ENCODE peak calls at places on chromosomes 5 and 9, in seven cellular contexts. One of them, this sample, is unnamed.

GRCh38 chr9:2351324-2351723 is 270.3 kb upstream of the VLDLR start:
- DNase-seq in H1: no peak
- DNase-seq in mesenchymal stem cell: no peak
- DNase-seq in neuronal stem cell: no peak
- DNase-seq in H9: no peak
- DNase-seq in IMR-90: no peak
- DNase-seq in trophoblast cell: no peak
- DNase-seq in this sample: no peak

GRCh38 chr5:92391-93220 is 638 bp downstream of the PLEKHG4B start:
- DNase-seq in H1: no peak
- DNase-seq in mesenchymal stem cell: no peak
- DNase-seq in neuronal stem cell: no peak
- DNase-seq in H9: no peak
- DNase-seq in IMR-90: no peak
- DNase-seq in trophoblast cell: no peak
- DNase-seq in this sample: peak

GRCh38 chr5:179264053-179264540 is 81.2 kb downstream of the ADAMTS2 start:
- DNase-seq in H1: no peak
- DNase-seq in mesenchymal stem cell: no peak
- DNase-seq in neuronal stem cell: no peak
- DNase-seq in H9: peak
- DNase-seq in IMR-90: no peak
- DNase-seq in trophoblast cell: no peak
- DNase-seq in this sample: no peak

GRCh38 chr9:127133739-127134167 is 11.3 kb upstream of the ANGPTL2 start:
- DNase-seq in H1: no peak
- DNase-seq in mesenchymal stem cell: peak
- DNase-seq in neuronal stem cell: no peak
- DNase-seq in H9: peak
- DNase-seq in IMR-90: peak
- DNase-seq in trophoblast cell: no peak
- DNase-seq in this sample: peak

GRCh38 chr5:113776832-113777525 is 263.5 kb downstream of the YTHDC2 start:
- DNase-seq in H1: no peak
- DNase-seq in mesenchymal stem cell: no peak
- DNase-seq in neuronal stem cell: no peak
- DNase-seq in H9: no peak
- DNase-seq in IMR-90: no peak
- DNase-seq in trophoblast cell: no peak
- DNase-seq in this sample: no peak

GRCh38 chr9:29564564-29564963 is 1991.3 kb upstream of the C9orf72 start:
- DNase-seq in H1: no peak
- DNase-seq in mesenchymal stem cell: peak
- DNase-seq in neuronal stem cell: no peak
- DNase-seq in H9: no peak
- DNase-seq in IMR-90: no peak
- DNase-seq in trophoblast cell: no peak
- DNase-seq in this sample: no peak

GRCh38 chr9:128747233-128747632 is 23.3 kb upstream of the ZDHHC12 start:
- DNase-seq in H1: no peak
- DNase-seq in mesenchymal stem cell: no peak
- DNase-seq in neuronal stem cell: no peak
- DNase-seq in H9: no peak
- DNase-seq in IMR-90: no peak
- DNase-seq in trophoblast cell: no peak
- DNase-seq in this sample: no peak

GRCh38 chr9:28956111-28956880 is 1383.0 kb upstream of the C9orf72 start:
- DNase-seq in H1: no peak
- DNase-seq in mesenchymal stem cell: no peak
- DNase-seq in neuronal stem cell: no peak
- DNase-seq in H9: no peak
- DNase-seq in IMR-90: no peak
- DNase-seq in trophoblast cell: no peak
- DNase-seq in this sample: no peak

GRCh38 chr9:126248680-126249079 is 77.9 kb upstream of the MVB12B start:
- DNase-seq in H1: no peak
- DNase-seq in mesenchymal stem cell: peak
- DNase-seq in neuronal stem cell: no peak
- DNase-seq in H9: no peak
- DNase-seq in IMR-90: peak
- DNase-seq in trophoblast cell: no peak
- DNase-seq in this sample: no peak

GRCh38 chr9:1514241-1514640 is 464.1 kb downstream of the DMRT2 start:
- DNase-seq in H1: no peak
- DNase-seq in mesenchymal stem cell: no peak
- DNase-seq in neuronal stem cell: no peak
- DNase-seq in H9: no peak
- DNase-seq in IMR-90: no peak
- DNase-seq in trophoblast cell: no peak
- DNase-seq in this sample: no peak

GRCh38 chr9:7240569-7241311 is 483.0 kb downstream of the KDM4C start:
- DNase-seq in H1: no peak
- DNase-seq in mesenchymal stem cell: no peak
- DNase-seq in neuronal stem cell: no peak
- DNase-seq in H9: no peak
- DNase-seq in IMR-90: no peak
- DNase-seq in trophoblast cell: no peak
- DNase-seq in this sample: no peak

GRCh38 chr5:54701179-54701578 is 183.6 kb downstream of the SNX18 start:
- DNase-seq in H1: no peak
- DNase-seq in mesenchymal stem cell: peak
- DNase-seq in neuronal stem cell: no peak
- DNase-seq in H9: no peak
- DNase-seq in IMR-90: peak
- DNase-seq in trophoblast cell: peak
- DNase-seq in this sample: peak

GRCh38 chr5:40826778-40827478 is 8.1 kb downstream of the RPL37 start:
- DNase-seq in H1: no peak
- DNase-seq in mesenchymal stem cell: no peak
- DNase-seq in neuronal stem cell: no peak
- DNase-seq in H9: no peak
- DNase-seq in IMR-90: no peak
- DNase-seq in trophoblast cell: no peak
- DNase-seq in this sample: peak

GRCh38 chr9:101479337-101480045 is 43.9 kb upstream of the ALDOB start:
- DNase-seq in H1: no peak
- DNase-seq in mesenchymal stem cell: no peak
- DNase-seq in neuronal stem cell: no peak
- DNase-seq in H9: peak
- DNase-seq in IMR-90: no peak
- DNase-seq in trophoblast cell: no peak
- DNase-seq in this sample: peak

GRCh38 chr5:4018007-4018406 is 422.4 kb downstream of the IRX1 start:
- DNase-seq in H1: no peak
- DNase-seq in mesenchymal stem cell: no peak
- DNase-seq in neuronal stem cell: no peak
- DNase-seq in H9: no peak
- DNase-seq in IMR-90: no peak
- DNase-seq in trophoblast cell: no peak
- DNase-seq in this sample: no peak

GRCh38 chr9:10268500-10269485 is 344.0 kb downstream of the PTPRD start:
- DNase-seq in H1: peak
- DNase-seq in mesenchymal stem cell: peak
- DNase-seq in neuronal stem cell: peak
- DNase-seq in H9: peak
- DNase-seq in IMR-90: peak
- DNase-seq in trophoblast cell: no peak
- DNase-seq in this sample: peak

GRCh38 chr5:59640411-59640810 is 253.1 kb downstream of the PDE4D start:
- DNase-seq in H1: no peak
- DNase-seq in mesenchymal stem cell: peak
- DNase-seq in neuronal stem cell: no peak
- DNase-seq in H9: no peak
- DNase-seq in IMR-90: no peak
- DNase-seq in trophoblast cell: peak
- DNase-seq in this sample: no peak

GRCh38 chr5:81065492-81065891 is 105.3 kb downstream of the RASGRF2 start:
- DNase-seq in H1: no peak
- DNase-seq in mesenchymal stem cell: peak
- DNase-seq in neuronal stem cell: no peak
- DNase-seq in H9: no peak
- DNase-seq in IMR-90: peak
- DNase-seq in trophoblast cell: no peak
- DNase-seq in this sample: no peak

GRCh38 chr5:129904667-129905466 is 602 bp downstream of the CHSY3 start:
- DNase-seq in H1: no peak
- DNase-seq in mesenchymal stem cell: peak
- DNase-seq in neuronal stem cell: peak
- DNase-seq in H9: peak
- DNase-seq in IMR-90: no peak
- DNase-seq in trophoblast cell: no peak
- DNase-seq in this sample: no peak

GRCh38 chr5:72235725-72236124 is 84.3 kb downstream of the MRPS27 start:
- DNase-seq in H1: no peak
- DNase-seq in mesenchymal stem cell: peak
- DNase-seq in neuronal stem cell: no peak
- DNase-seq in H9: no peak
- DNase-seq in IMR-90: no peak
- DNase-seq in trophoblast cell: no peak
- DNase-seq in this sample: no peak

GRCh38 chr5:179878222-179879002 is 19.8 kb upstream of the MRNIP start:
- DNase-seq in H1: no peak
- DNase-seq in mesenchymal stem cell: no peak
- DNase-seq in neuronal stem cell: no peak
- DNase-seq in H9: no peak
- DNase-seq in IMR-90: no peak
- DNase-seq in trophoblast cell: no peak
- DNase-seq in this sample: no peak

DNA sequence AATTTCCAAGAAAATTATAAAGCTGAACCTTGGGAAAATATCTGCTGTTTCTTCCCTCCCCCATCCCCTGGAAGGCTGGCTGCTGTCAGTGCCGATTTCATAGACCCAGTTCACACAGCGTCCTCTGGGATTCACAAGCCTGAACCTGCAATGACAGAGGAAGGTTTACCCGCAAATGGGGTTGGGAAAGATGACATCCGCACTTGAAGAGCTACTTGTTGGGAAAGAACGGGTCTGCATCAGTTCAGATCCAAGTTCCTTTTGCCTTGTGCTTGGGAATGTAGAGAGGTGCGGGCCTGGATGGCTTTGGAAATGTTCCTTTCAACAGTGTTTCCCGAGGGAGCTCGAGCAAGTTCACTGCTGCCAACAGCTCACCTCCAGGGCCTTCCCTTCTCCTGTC is 13.9 kb downstream of the PCDH12 start:
- DNase-seq in H1: no peak
- DNase-seq in mesenchymal stem cell: no peak
- DNase-seq in neuronal stem cell: no peak
- DNase-seq in H9: no peak
- DNase-seq in IMR-90: no peak
- DNase-seq in trophoblast cell: no peak
- DNase-seq in this sample: no peak
- H3K23ac ChIP-seq in H1: no peak
- H3K23ac ChIP-seq in mesenchymal stem cell: no peak
- H3K23ac ChIP-seq in neuronal stem cell: no peak
- H3K23ac ChIP-seq in H9: no peak
- H3K23ac ChIP-seq in IMR-90: no peak
- H3K23ac ChIP-seq in trophoblast cell: no peak
- H3K23ac ChIP-seq in this sample: no peak

GRCh38 chr9:110767559-110768063 is 99.0 kb downstream of the MUSK start:
- DNase-seq in H1: no peak
- DNase-seq in mesenchymal stem cell: no peak
- DNase-seq in neuronal stem cell: no peak
- DNase-seq in H9: no peak
- DNase-seq in IMR-90: peak
- DNase-seq in trophoblast cell: no peak
- DNase-seq in this sample: no peak

GRCh38 chr9:110764006-110764405 is 95.4 kb downstream of the MUSK start:
- DNase-seq in H1: no peak
- DNase-seq in mesenchymal stem cell: no peak
- DNase-seq in neuronal stem cell: no peak
- DNase-seq in H9: no peak
- DNase-seq in IMR-90: no peak
- DNase-seq in trophoblast cell: no peak
- DNase-seq in this sample: no peak

GRCh38 chr9:110765926-110766325 is 97.3 kb downstream of the MUSK start:
- DNase-seq in H1: no peak
- DNase-seq in mesenchymal stem cell: no peak
- DNase-seq in neuronal stem cell: no peak
- DNase-seq in H9: no peak
- DNase-seq in IMR-90: no peak
- DNase-seq in trophoblast cell: no peak
- DNase-seq in this sample: no peak

GRCh38 chr9:110762783-110763182 is 94.2 kb downstream of the MUSK start:
- DNase-seq in H1: no peak
- DNase-seq in mesenchymal stem cell: no peak
- DNase-seq in neuronal stem cell: no peak
- DNase-seq in H9: no peak
- DNase-seq in IMR-90: no peak
- DNase-seq in trophoblast cell: no peak
- DNase-seq in this sample: no peak

DNA sequence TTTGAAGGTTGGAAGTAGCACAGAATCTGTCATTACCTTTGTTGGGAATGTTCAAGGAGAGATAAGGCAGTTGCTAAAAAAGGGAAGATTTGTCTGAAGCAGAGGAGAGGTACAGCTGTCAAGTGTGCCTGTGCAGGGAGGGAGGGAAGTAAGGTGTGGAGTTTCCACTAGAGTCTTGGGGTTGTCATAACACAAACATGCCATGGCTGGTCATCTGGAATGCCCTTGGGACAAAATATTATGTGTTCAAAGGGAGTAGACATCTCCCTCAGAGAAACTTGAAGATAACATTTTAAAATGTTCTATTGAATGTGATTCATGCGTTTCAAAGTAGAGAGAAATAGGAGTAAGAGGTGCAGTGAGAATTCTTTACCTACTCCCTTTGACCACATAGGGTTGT is 95.0 kb downstream of the MUSK start:
- DNase-seq in H1: no peak
- DNase-seq in mesenchymal stem cell: no peak
- DNase-seq in neuronal stem cell: no peak
- DNase-seq in H9: no peak
- DNase-seq in IMR-90: no peak
- DNase-seq in trophoblast cell: peak
- DNase-seq in this sample: no peak
- H2AK5ac ChIP-seq in H1: no peak
- H2AK5ac ChIP-seq in mesenchymal stem cell: no peak
- H2AK5ac ChIP-seq in neuronal stem cell: no peak
- H2AK5ac ChIP-seq in H9: no peak
- H2AK5ac ChIP-seq in IMR-90: peak
- H2AK5ac ChIP-seq in trophoblast cell: no peak
- H2AK5ac ChIP-seq in this sample: no peak

GRCh38 chr9:121283072-121283398 is 15.1 kb downstream of the GSN start:
- DNase-seq in H1: no peak
- DNase-seq in mesenchymal stem cell: no peak
- DNase-seq in neuronal stem cell: no peak
- DNase-seq in H9: no peak
- DNase-seq in IMR-90: no peak
- DNase-seq in trophoblast cell: no peak
- DNase-seq in this sample: no peak
- H3K9ac ChIP-seq in H1: no peak
- H3K9ac ChIP-seq in mesenchymal stem cell: peak
- H3K9ac ChIP-seq in neuronal stem cell: no peak
- H3K9ac ChIP-seq in H9: no peak
- H3K9ac ChIP-seq in IMR-90: no peak
- H3K9ac ChIP-seq in trophoblast cell: no peak
- H3K9ac ChIP-seq in this sample: no peak

DNA sequence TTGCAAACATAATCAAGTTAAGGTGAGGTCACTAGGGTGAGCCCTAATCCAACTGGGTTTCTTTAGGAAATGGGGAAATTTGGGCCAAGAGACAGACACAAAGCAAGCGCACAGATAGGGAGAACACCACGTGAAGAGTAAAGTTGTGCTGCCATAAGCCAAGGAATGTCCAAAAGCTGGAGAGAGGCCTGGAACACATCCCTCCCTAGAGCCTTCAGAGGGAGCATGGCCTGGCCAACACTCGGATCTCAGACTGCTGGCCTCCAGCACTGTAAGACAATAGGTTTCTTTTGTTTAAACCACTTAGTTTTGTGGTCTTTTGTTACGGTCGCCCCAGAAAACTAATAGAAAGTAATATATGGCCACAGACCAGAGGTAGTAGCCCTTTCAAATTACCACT is 8.2 kb upstream of the ROR2 start:
- DNase-seq in H1: no peak
- DNase-seq in mesenchymal stem cell: no peak
- DNase-seq in neuronal stem cell: no peak
- DNase-seq in H9: no peak
- DNase-seq in IMR-90: no peak
- DNase-seq in trophoblast cell: no peak
- DNase-seq in this sample: no peak
- H3K23ac ChIP-seq in H1: no peak
- H3K23ac ChIP-seq in mesenchymal stem cell: no peak
- H3K23ac ChIP-seq in neuronal stem cell: no peak
- H3K23ac ChIP-seq in H9: no peak
- H3K23ac ChIP-seq in IMR-90: no peak
- H3K23ac ChIP-seq in trophoblast cell: no peak
- H3K23ac ChIP-seq in this sample: no peak